ENCODE peak calls at places on chromosomes 7 and 10, in five cellular contexts. O is astrocyte of the cerebellum; W is mammary epithelial cell; F is left colon; R is stimulated activated CD4-positive, alpha-beta T cell treated with anti-CD3 and anti-CD28 coated beads, TNF-alpha, amount 100 ng/mL, for 1 hour. Q is an unnamed sample.

GRCh38 chr10:12579954-12580858 is 230.9 kb downstream of the CAMK1D start:
- DNase-seq in O (no peak), R (no peak), F (no peak), W (no peak), Q (no peak)

GRCh38 chr10:5951167-5951711 is 26.1 kb downstream of the IL15RA start:
- DNase-seq in R (no peak), F (no peak), W (peak), O (no peak), Q (peak)

GRCh38 chr10:43219848-43220247 is 47.0 kb downstream of the RASGEF1A start:
- DNase-seq in R (no peak), W (no peak), O (no peak), F (peak), Q (no peak)

GRCh38 chr7:37930226-37930948 is 9.9 kb downstream of the EPDR1 start:
- DNase-seq in R (no peak), O (peak), W (no peak), F (no peak), Q (no peak)

GRCh38 chr10:90857635-90858488 is at the start of gene HTR7:
- DNase-seq in F (no peak), O (no peak), W (peak), R (peak), Q (peak)

GRCh38 chr7:46716926-46717325 is 795.9 kb upstream of the IGFBP3 start:
- DNase-seq in R (no peak), F (no peak), O (no peak), W (no peak), Q (no peak)

GRCh38 chr10:29415876-29416275 is 127.0 kb downstream of the LYZL1 start:
- DNase-seq in F (no peak), O (no peak), R (no peak), W (no peak), Q (peak)

GRCh38 chr10:3496138-3496537 is 288.9 kb downstream of the KLF6 start:
- DNase-seq in O (no peak), F (no peak), W (no peak), R (no peak), Q (peak)

GRCh38 chr7:152615052-152615741 is 60.7 kb downstream of the XRCC2 start:
- DNase-seq in F (no peak), O (no peak), W (no peak), R (no peak), Q (no peak)

GRCh38 chr10:31927597-31928530 is 767 bp downstream of the ARHGAP12 start:
- DNase-seq in O (no peak), F (peak), R (peak), W (peak), Q (peak)

GRCh38 chr7:159091041-159091440 is 53.6 kb downstream of the VIPR2 start:
- DNase-seq in W (no peak), R (no peak), O (no peak), F (no peak), Q (no peak)

GRCh38 chr7:55502209-55502608 is 70.1 kb downstream of the VOPP1 start:
- DNase-seq in W (no peak), R (no peak), F (no peak), O (no peak), Q (no peak)

GRCh38 chr10:82591421-82591820 is 716.4 kb downstream of the NRG3 start:
- DNase-seq in W (no peak), F (no peak), O (no peak), R (no peak), Q (no peak)

GRCh38 chr7:158782638-158783490 is 46.4 kb downstream of the ESYT2 start:
- DNase-seq in R (no peak), W (no peak), O (peak), F (peak), Q (peak)

GRCh38 chr7:81447351-81447952 is 322.4 kb downstream of the HGF start:
- DNase-seq in F (peak), O (peak), R (no peak), W (peak), Q (peak)

GRCh38 chr10:60810437-60811182 is 32.3 kb downstream of the CDK1 start:
- DNase-seq in F (no peak), O (no peak), R (no peak), W (peak), Q (peak)

GRCh38 chr10:105855791-105856190 is 1214.7 kb downstream of the SORCS3 start:
- DNase-seq in F (no peak), R (no peak), W (no peak), O (peak), Q (no peak)

GRCh38 chr10:74049995-74050394 is 52.1 kb downstream of the VCL start:
- DNase-seq in F (no peak), R (no peak), W (no peak), O (no peak), Q (no peak)

GRCh38 chr7:73701357-73701995 is 18.0 kb downstream of the STX1A start:
- DNase-seq in F (peak), W (no peak), R (no peak), O (no peak), Q (peak)

GRCh38 chr7:97733276-97734206 is 1.7 kb downstream of the TAC1 start:
- DNase-seq in W (no peak), F (no peak), R (no peak), O (no peak), Q (no peak)

GRCh38 chr10:77974396-77975074 is 48.0 kb upstream of the DLG5 start:
- DNase-seq in R (no peak), F (no peak), O (peak), W (peak), Q (peak)

GRCh38 chr10:32890444-32890843 is 67.6 kb downstream of the ITGB1 start:
- DNase-seq in W (no peak), R (no peak), F (no peak), O (no peak), Q (no peak)

GRCh38 chr10:92965314-92965713 is 95.3 kb upstream of the CYP26C1 start:
- DNase-seq in F (no peak), R (no peak), O (peak), W (peak), Q (no peak)

GRCh38 chr7:56479748-56480147 is 363.5 kb upstream of the NUPR2 start:
- DNase-seq in R (no peak), F (no peak), W (no peak), O (no peak), Q (no peak)

GRCh38 chr7:109926738-109927137 is 1164.2 kb upstream of the LRRN3 start:
- DNase-seq in O (no peak), W (no peak), F (no peak), R (no peak), Q (no peak)

GRCh38 chr7:50653997-50654425 is 88.8 kb upstream of the DDC start:
- DNase-seq in F (peak), R (no peak), O (no peak), W (no peak), Q (no peak)

GRCh38 chr7:129805086-129805719 is 147.6 kb downstream of the UBE2H start:
- DNase-seq in W (no peak), R (no peak), F (no peak), O (no peak), Q (no peak)

GRCh38 chr10:120429395-120429794 is 27.6 kb upstream of the PLPP4 start:
- DNase-seq in F (no peak), R (no peak), O (peak), W (no peak), Q (no peak)

GRCh38 chr7:116571037-116571436 is 46.2 kb downstream of the CAV1 start:
- DNase-seq in W (peak), O (peak), R (no peak), F (no peak), Q (no peak)

GRCh38 chr10:55627526-55628170 is 733.4 kb downstream of the ZWINT start:
- DNase-seq in F (no peak), O (no peak), R (no peak), W (no peak), Q (no peak)

GRCh38 chr10:75095631-75096030 is 15.8 kb upstream of the SAMD8 start:
- DNase-seq in F (no peak), O (no peak), R (no peak), W (no peak), Q (no peak)

GRCh38 chr7:134245253-134245652 is 71.5 kb downstream of the SLC35B4 start:
- DNase-seq in O (no peak), R (no peak), F (no peak), W (no peak), Q (no peak)

GRCh38 chr7:144027070-144027469 is 21.7 kb upstream of the OR2A5 start:
- DNase-seq in W (no peak), R (no peak), O (peak), F (no peak), Q (peak)

GRCh38 chr10:16646474-16647059 is 124.9 kb upstream of the C1QL3 start:
- DNase-seq in R (no peak), F (no peak), W (peak), O (peak), Q (no peak)

GRCh38 chr10:79153753-79154152 is 85.0 kb downstream of the ZMIZ1 start:
- DNase-seq in R (no peak), W (no peak), F (no peak), O (no peak), Q (no peak)

GRCh38 chr7:22846961-22847360 is 24.3 kb upstream of the TOMM7 start:
- DNase-seq in R (no peak), F (no peak), W (no peak), O (no peak), Q (peak)

GRCh38 chr7:19024261-19024660 is 93.2 kb downstream of the TWIST1 start:
- DNase-seq in O (peak), F (no peak), W (peak), R (no peak), Q (no peak)

GRCh38 chr10:102870221-102870620 is 951 bp downstream of the AS3MT start:
- DNase-seq in O (no peak), W (no peak), R (no peak), F (no peak), Q (no peak)

GRCh38 chr10:122828716-122829255 is 16.9 kb downstream of the CUZD1 start:
- DNase-seq in W (no peak), F (no peak), R (no peak), O (no peak), Q (no peak)